ENCODE peak calls at places on chromosomes 5 and 9, in four cellular contexts. V is HepG2, E is K562, U is GM12878. X is an unnamed sample.

GRCh38 chr9:81116340-81117207 is 572.8 kb downstream of the TLE1 start:
- DNase-seq in V (no peak), E (no peak), U (no peak), X (no peak)

GRCh38 chr9:38039090-38039906 is 29.7 kb downstream of the SHB start:
- DNase-seq in V (no peak), E (peak), U (no peak), X (no peak)

GRCh38 chr5:35061216-35061615 is 13.5 kb upstream of the AGXT2 start:
- DNase-seq in V (no peak), E (no peak), U (no peak), X (no peak)

GRCh38 chr9:114357911-114358328 is 28.3 kb downstream of the ORM2 start:
- DNase-seq in V (no peak), E (no peak), U (no peak), X (no peak)

GRCh38 chr5:14429102-14429501 is 152.5 kb upstream of the OTULINL start:
- DNase-seq in V (no peak), E (no peak), U (no peak), X (no peak)

GRCh38 chr5:135740475-135740874 is 94.0 kb upstream of the SLC25A48 start:
- DNase-seq in V (no peak), E (no peak), U (no peak), X (peak)

GRCh38 chr9:122355336-122355875 is 15.4 kb upstream of the PTGS1 start:
- DNase-seq in V (no peak), E (no peak), U (no peak), X (no peak)

GRCh38 chr5:124263680-124264491 is 482.6 kb downstream of the ZNF608 start:
- DNase-seq in V (no peak), E (no peak), U (no peak), X (peak)

GRCh38 chr9:133677126-133678010 is 41.2 kb downstream of the DBH start:
- DNase-seq in V (no peak), E (no peak), U (no peak), X (no peak)

GRCh38 chr9:123355761-123356520 is at the start of gene CRB2:
- DNase-seq in V (peak), E (peak), U (no peak), X (peak)

GRCh38 chr9:91727316-91727861 is 222.6 kb downstream of the ROR2 start:
- DNase-seq in V (peak), E (peak), U (no peak), X (peak)

GRCh38 chr9:105393576-105394344 is 54.1 kb upstream of the FSD1L start:
- DNase-seq in V (no peak), E (no peak), U (no peak), X (no peak)

GRCh38 chr9:10228082-10228481 is 384.7 kb downstream of the PTPRD start:
- DNase-seq in V (no peak), E (no peak), U (no peak), X (no peak)

GRCh38 chr9:91176426-91176825 is 185.3 kb downstream of the AUH start:
- DNase-seq in V (no peak), E (no peak), U (no peak), X (no peak)

GRCh38 chr5:59584858-59585846 is 308.4 kb downstream of the PDE4D start:
- DNase-seq in V (no peak), E (no peak), U (no peak), X (no peak)

GRCh38 chr5:78811121-78811832 is 162.7 kb upstream of the LHFPL2 start:
- DNase-seq in V (no peak), E (no peak), U (no peak), X (no peak)

GRCh38 chr5:178496661-178497060 is 93.5 kb downstream of the COL23A1 start:
- DNase-seq in V (no peak), E (no peak), U (no peak), X (no peak)

GRCh38 chr5:89707891-89708290 is 701.7 kb downstream of the CETN3 start:
- DNase-seq in V (no peak), E (no peak), U (no peak), X (no peak)

GRCh38 chr9:14372437-14373318 is 58.7 kb upstream of the NFIB start:
- DNase-seq in V (peak), E (peak), U (no peak), X (no peak)
- TF ChIP-seq HDAC2 in V (no peak), E (no peak), U (no peak), X (no peak)

DNA sequence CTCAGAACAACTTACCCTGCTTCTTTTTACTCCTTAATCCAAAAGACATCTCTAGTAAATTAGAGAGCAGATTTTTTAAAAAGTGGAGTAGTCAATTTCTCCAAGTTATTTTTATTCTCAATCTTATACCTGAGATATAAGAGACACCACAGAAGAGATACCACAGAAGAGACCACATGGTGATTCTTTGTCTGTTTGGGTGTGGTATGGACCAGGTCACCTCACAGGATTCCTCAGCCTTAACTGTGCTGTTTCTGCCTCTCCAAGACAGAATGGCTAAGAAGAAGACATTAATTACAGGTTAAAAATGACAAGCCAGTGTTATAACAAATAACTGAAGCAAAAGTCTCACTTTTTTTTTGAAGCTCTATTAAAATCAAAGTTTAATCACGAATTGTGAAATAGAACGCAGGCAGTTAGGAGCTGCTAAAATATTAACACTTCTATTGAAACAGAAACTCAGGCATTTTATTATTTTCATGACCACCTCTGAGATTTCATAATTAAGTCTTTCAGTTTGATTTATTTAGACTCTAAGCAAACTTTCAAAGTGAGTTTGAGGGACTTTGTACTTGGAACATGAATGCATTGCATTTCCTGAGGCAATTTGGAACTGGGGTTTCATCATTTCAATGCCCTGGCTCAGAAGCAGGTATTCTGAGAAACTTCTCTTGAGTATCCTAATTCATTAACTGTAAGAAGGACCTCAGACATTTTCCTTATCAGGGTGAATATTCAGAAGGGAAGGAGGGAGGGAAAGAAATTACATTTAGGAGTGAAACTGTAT is 280.7 kb downstream of the KCTD16 start:
- DNase-seq in V (no peak), E (no peak), U (no peak), X (no peak)
- TF ChIP-seq ZNF274 in V (no peak), E (no peak), U (no peak), X (no peak)

DNA sequence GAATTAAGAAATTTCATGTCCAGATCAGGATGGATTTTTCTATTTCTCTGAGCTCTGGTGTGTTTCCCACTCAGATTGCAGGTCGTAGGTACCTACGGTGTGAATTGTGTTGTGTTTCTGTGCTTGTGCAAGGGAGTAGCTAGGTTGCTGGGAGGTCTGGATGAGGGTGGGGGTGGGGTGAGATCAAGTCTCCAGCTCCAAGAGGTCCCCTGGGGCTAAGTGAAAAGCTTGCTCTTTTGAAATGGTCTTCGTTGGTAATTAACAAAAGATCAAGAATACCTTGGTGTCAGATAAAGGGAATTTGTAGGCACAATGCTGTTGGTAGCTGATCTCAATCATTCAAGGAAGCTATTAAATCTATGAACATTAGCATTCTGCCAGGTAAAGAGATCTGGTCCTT is 988 bp upstream of the PCDHGC4 start:
- DNase-seq in V (no peak), E (no peak), U (no peak), X (no peak)
- TF ChIP-seq HDAC2 in V (no peak), E (no peak), U (no peak), X (no peak)

GRCh38 chr5:77251921-77252320 is 41.4 kb downstream of the PDE8B start:
- DNase-seq in V (no peak), E (no peak), U (no peak), X (no peak)

GRCh38 chr5:77258652-77259051 is 48.2 kb downstream of the PDE8B start:
- DNase-seq in V (no peak), E (no peak), U (no peak), X (no peak)

GRCh38 chr5:77259479-77259878 is 49.0 kb downstream of the PDE8B start:
- DNase-seq in V (no peak), E (no peak), U (peak), X (no peak)

GRCh38 chr5:77256406-77256805 is 45.9 kb downstream of the PDE8B start:
- DNase-seq in V (no peak), E (no peak), U (no peak), X (no peak)

GRCh38 chr5:77255617-77256016 is 45.1 kb downstream of the PDE8B start:
- DNase-seq in V (no peak), E (no peak), U (no peak), X (no peak)
- TF ChIP-seq ZNF274 in V (no peak), E (no peak), U (no peak), X (no peak)

GRCh38 chr5:119478781-119479180 is 26.5 kb downstream of the HSD17B4 start:
- DNase-seq in V (no peak), E (no peak), U (no peak), X (no peak)

GRCh38 chr5:119484884-119485283 is 32.6 kb downstream of the HSD17B4 start:
- DNase-seq in V (no peak), E (no peak), U (no peak), X (no peak)

DNA sequence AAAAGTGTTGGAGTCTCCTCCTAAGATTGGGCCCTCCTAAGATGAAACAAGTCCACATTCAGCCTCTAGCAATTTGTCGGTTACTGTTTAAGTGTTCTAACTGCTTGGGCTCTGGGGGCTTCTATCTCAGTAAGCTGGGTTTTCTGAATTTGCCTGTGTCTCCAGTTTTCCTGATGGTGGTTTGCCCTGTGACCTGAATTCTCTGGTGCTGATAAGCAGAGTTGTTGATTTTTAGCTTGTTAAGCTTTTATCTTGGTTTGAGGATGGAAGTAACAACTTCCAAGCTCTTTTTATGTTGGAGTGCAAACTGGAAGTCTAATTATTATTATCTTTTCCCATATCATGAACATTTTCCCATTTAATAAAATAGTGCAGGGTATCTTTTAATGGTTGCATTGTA is 30.9 kb downstream of the HSD17B4 start:
- DNase-seq in V (no peak), E (peak), U (no peak), X (no peak)
- TF ChIP-seq HDAC2 in V (no peak), E (no peak), U (no peak), X (no peak)